ENCODE peak calls at places on chromosomes 16 and 17, in six cellular contexts. One of them, this sample, is unnamed.

GRCh38 chr16:63877401-63877800 is 1244.5 kb downstream of the CDH11 start:
- DNase-seq in naive thymus-derived CD8-positive, alpha-beta T cell: no peak
- DNase-seq in upper lobe of right lung: no peak
- DNase-seq in Ammon's horn: no peak
- DNase-seq in HCEC 1CT: no peak
- DNase-seq in AG09319: no peak
- DNase-seq in this sample: no peak

GRCh38 chr17:77381185-77381700 is 240.5 kb downstream of the SEC14L1 start:
- DNase-seq in Ammon's horn: no peak
- DNase-seq in HCEC 1CT: no peak
- DNase-seq in AG09319: no peak
- DNase-seq in upper lobe of right lung: no peak
- DNase-seq in naive thymus-derived CD8-positive, alpha-beta T cell: no peak
- DNase-seq in this sample: no peak

GRCh38 chr17:13492351-13493122 is 109.2 kb downstream of the HS3ST3A1 start:
- DNase-seq in AG09319: no peak
- DNase-seq in Ammon's horn: no peak
- DNase-seq in upper lobe of right lung: no peak
- DNase-seq in HCEC 1CT: no peak
- DNase-seq in naive thymus-derived CD8-positive, alpha-beta T cell: no peak
- DNase-seq in this sample: no peak

GRCh38 chr16:15703029-15703736 is 53.1 kb downstream of the NDE1 start:
- DNase-seq in HCEC 1CT: no peak
- DNase-seq in Ammon's horn: no peak
- DNase-seq in upper lobe of right lung: no peak
- DNase-seq in AG09319: no peak
- DNase-seq in naive thymus-derived CD8-positive, alpha-beta T cell: peak
- DNase-seq in this sample: no peak

GRCh38 chr17:2029911-2030778 is at the start of gene DPH1:
- DNase-seq in Ammon's horn: peak
- DNase-seq in naive thymus-derived CD8-positive, alpha-beta T cell: peak
- DNase-seq in upper lobe of right lung: peak
- DNase-seq in HCEC 1CT: peak
- DNase-seq in AG09319: peak
- DNase-seq in this sample: peak

GRCh38 chr16:88936008-88936912 is 40.7 kb downstream of the CBFA2T3 start:
- DNase-seq in HCEC 1CT: no peak
- DNase-seq in Ammon's horn: peak
- DNase-seq in AG09319: no peak
- DNase-seq in naive thymus-derived CD8-positive, alpha-beta T cell: no peak
- DNase-seq in upper lobe of right lung: no peak
- DNase-seq in this sample: no peak

GRCh38 chr17:70855401-70856054 is 686.2 kb downstream of the KCNJ2 start:
- DNase-seq in AG09319: no peak
- DNase-seq in naive thymus-derived CD8-positive, alpha-beta T cell: no peak
- DNase-seq in HCEC 1CT: peak
- DNase-seq in upper lobe of right lung: no peak
- DNase-seq in Ammon's horn: no peak
- DNase-seq in this sample: no peak

GRCh38 chr17:40035162-40035559 is 19.0 kb downstream of the MED24 start:
- DNase-seq in naive thymus-derived CD8-positive, alpha-beta T cell: no peak
- DNase-seq in HCEC 1CT: peak
- DNase-seq in Ammon's horn: peak
- DNase-seq in upper lobe of right lung: no peak
- DNase-seq in AG09319: no peak
- DNase-seq in this sample: peak